ENCODE peak calls at places on chromosomes 4 and X, in six cellular contexts. One of them, this sample, is unnamed. For H3K4me1, the result is how much of the 10 kb centered on the place peaks cover.

GRCh38 chr4:152935138-152935537 is 985 bp upstream of the FHDC1 start:
- DNase-seq in sigmoid colon: no peak
- DNase-seq in right lobe of liver: no peak
- DNase-seq in heart right ventricle: no peak
- DNase-seq in IMR-90: no peak
- DNase-seq in PC-3: peak
- DNase-seq in this sample: no peak

GRCh38 chrX:8183281-8183680 is 12.2 kb upstream of the VCX2 start:
- DNase-seq in sigmoid colon: no peak
- DNase-seq in right lobe of liver: no peak
- DNase-seq in heart right ventricle: no peak
- DNase-seq in IMR-90: no peak
- DNase-seq in PC-3: no peak
- DNase-seq in this sample: no peak

GRCh38 chrX:69138512-69138911 is 26.7 kb downstream of the PJA1 start:
- DNase-seq in sigmoid colon: no peak
- DNase-seq in right lobe of liver: no peak
- DNase-seq in heart right ventricle: no peak
- DNase-seq in IMR-90: no peak
- DNase-seq in PC-3: no peak
- DNase-seq in this sample: no peak

GRCh38 chrX:41616935-41617334 is 71.8 kb upstream of the GPR34 start:
- DNase-seq in sigmoid colon: no peak
- DNase-seq in right lobe of liver: no peak
- DNase-seq in heart right ventricle: no peak
- DNase-seq in IMR-90: no peak
- DNase-seq in PC-3: no peak
- DNase-seq in this sample: no peak

GRCh38 chrX:74419861-74420193 is 1.5 kb upstream of the SLC16A2 start:
- DNase-seq in sigmoid colon: no peak
- DNase-seq in right lobe of liver: peak
- DNase-seq in heart right ventricle: no peak
- DNase-seq in IMR-90: no peak
- DNase-seq in PC-3: peak
- DNase-seq in this sample: no peak

GRCh38 chr4:55980725-55981124 is 32.0 kb downstream of the CEP135 start:
- DNase-seq in sigmoid colon: no peak
- DNase-seq in right lobe of liver: no peak
- DNase-seq in heart right ventricle: no peak
- DNase-seq in IMR-90: no peak
- DNase-seq in PC-3: no peak
- DNase-seq in this sample: no peak

GRCh38 chr4:123114084-123114914 is 191.9 kb upstream of the NUDT6 start:
- DNase-seq in sigmoid colon: no peak
- DNase-seq in right lobe of liver: no peak
- DNase-seq in heart right ventricle: no peak
- DNase-seq in IMR-90: no peak
- DNase-seq in PC-3: no peak
- DNase-seq in this sample: no peak

GRCh38 chr4:16067515-16067914 is 16.3 kb downstream of the PROM1 start:
- DNase-seq in sigmoid colon: no peak
- DNase-seq in right lobe of liver: no peak
- DNase-seq in heart right ventricle: no peak
- DNase-seq in IMR-90: no peak
- DNase-seq in PC-3: peak
- DNase-seq in this sample: no peak

GRCh38 chr4:107034982-107035710 is 967 bp downstream of the DKK2 start:
- DNase-seq in sigmoid colon: peak
- DNase-seq in right lobe of liver: peak
- DNase-seq in heart right ventricle: no peak
- DNase-seq in IMR-90: peak
- DNase-seq in PC-3: no peak
- DNase-seq in this sample: no peak

GRCh38 chr4:100985576-100985975 is 361.8 kb downstream of the PPP3CA start:
- DNase-seq in sigmoid colon: no peak
- DNase-seq in right lobe of liver: no peak
- DNase-seq in heart right ventricle: no peak
- DNase-seq in IMR-90: no peak
- DNase-seq in PC-3: no peak
- DNase-seq in this sample: no peak

GRCh38 chr4:53619431-53619830 is 28.1 kb upstream of the LNX1 start:
- DNase-seq in sigmoid colon: no peak
- DNase-seq in right lobe of liver: no peak
- DNase-seq in heart right ventricle: no peak
- DNase-seq in IMR-90: no peak
- DNase-seq in PC-3: no peak
- DNase-seq in this sample: no peak

GRCh38 chrX:25536307-25536970 is 520.7 kb upstream of the ARX start:
- DNase-seq in sigmoid colon: no peak
- DNase-seq in right lobe of liver: no peak
- DNase-seq in heart right ventricle: no peak
- DNase-seq in IMR-90: no peak
- DNase-seq in PC-3: no peak
- DNase-seq in this sample: no peak

GRCh38 chr4:8478371-8478770 is 37.8 kb downstream of the TRMT44 start:
- DNase-seq in sigmoid colon: no peak
- DNase-seq in right lobe of liver: no peak
- DNase-seq in heart right ventricle: no peak
- DNase-seq in IMR-90: no peak
- DNase-seq in PC-3: no peak
- DNase-seq in this sample: no peak

GRCh38 chr4:8475751-8476575 is 35.4 kb downstream of the TRMT44 start:
- DNase-seq in sigmoid colon: no peak
- DNase-seq in right lobe of liver: no peak
- DNase-seq in heart right ventricle: no peak
- DNase-seq in IMR-90: no peak
- DNase-seq in PC-3: no peak
- DNase-seq in this sample: no peak

GRCh38 chr4:8478801-8479744 is 38.5 kb downstream of the TRMT44 start:
- DNase-seq in sigmoid colon: no peak
- DNase-seq in right lobe of liver: no peak
- DNase-seq in heart right ventricle: no peak
- DNase-seq in IMR-90: peak
- DNase-seq in PC-3: no peak
- DNase-seq in this sample: no peak

GRCh38 chr4:8477095-8477635 is 36.6 kb downstream of the TRMT44 start:
- DNase-seq in sigmoid colon: no peak
- DNase-seq in right lobe of liver: no peak
- DNase-seq in heart right ventricle: no peak
- DNase-seq in IMR-90: no peak
- DNase-seq in PC-3: no peak
- DNase-seq in this sample: no peak

GRCh38 chr4:8477676-8478075 is 37.1 kb downstream of the TRMT44 start:
- DNase-seq in sigmoid colon: no peak
- DNase-seq in right lobe of liver: no peak
- DNase-seq in heart right ventricle: no peak
- DNase-seq in IMR-90: no peak
- DNase-seq in PC-3: no peak
- DNase-seq in this sample: no peak
- H3K4me1 ChIP-seq in sigmoid colon: under half
- H3K4me1 ChIP-seq in right lobe of liver: under half
- H3K4me1 ChIP-seq in heart right ventricle: under half
- H3K4me1 ChIP-seq in IMR-90: under half
- H3K4me1 ChIP-seq in PC-3: under half
- H3K4me1 ChIP-seq in this sample: under half

GRCh38 chr4:139675156-139675555 is 9.5 kb downstream of the MGST2 start:
- DNase-seq in sigmoid colon: no peak
- DNase-seq in right lobe of liver: no peak
- DNase-seq in heart right ventricle: no peak
- DNase-seq in IMR-90: no peak
- DNase-seq in PC-3: no peak
- DNase-seq in this sample: no peak
- H3K4me1 ChIP-seq in sigmoid colon: under half
- H3K4me1 ChIP-seq in right lobe of liver: under half
- H3K4me1 ChIP-seq in heart right ventricle: under half
- H3K4me1 ChIP-seq in IMR-90: under half
- H3K4me1 ChIP-seq in PC-3: under half
- H3K4me1 ChIP-seq in this sample: under half

DNA sequence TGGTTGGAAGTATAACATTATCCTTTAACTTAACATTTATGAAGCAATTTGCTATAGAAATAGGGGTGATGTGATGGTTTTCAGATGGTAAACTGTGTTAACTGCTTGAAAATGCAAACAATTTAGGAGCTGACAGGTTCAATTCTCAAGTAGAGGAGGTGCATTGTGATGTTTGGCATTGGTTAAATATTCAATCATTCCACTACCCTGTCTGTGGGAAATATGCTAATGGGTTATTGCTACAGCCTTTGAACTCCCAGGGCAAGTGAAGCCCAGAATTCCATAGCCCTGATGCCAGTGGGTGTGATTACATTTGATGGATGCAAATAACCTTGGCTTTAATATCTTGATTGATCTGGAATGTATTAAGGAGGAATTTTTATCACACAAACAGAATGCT is 243.5 kb upstream of the GK2 start:
- DNase-seq in sigmoid colon: no peak
- DNase-seq in right lobe of liver: no peak
- DNase-seq in heart right ventricle: no peak
- DNase-seq in IMR-90: no peak
- DNase-seq in PC-3: no peak
- DNase-seq in this sample: no peak
- H3K4me1 ChIP-seq in sigmoid colon: under half
- H3K4me1 ChIP-seq in right lobe of liver: under half
- H3K4me1 ChIP-seq in heart right ventricle: under half
- H3K4me1 ChIP-seq in IMR-90: under half
- H3K4me1 ChIP-seq in PC-3: under half
- H3K4me1 ChIP-seq in this sample: under half

GRCh38 chr4:38174811-38175210 is 214.6 kb downstream of the PTTG2 start:
- DNase-seq in sigmoid colon: no peak
- DNase-seq in right lobe of liver: no peak
- DNase-seq in heart right ventricle: no peak
- DNase-seq in IMR-90: peak
- DNase-seq in PC-3: no peak
- DNase-seq in this sample: no peak
- H3K4me1 ChIP-seq in sigmoid colon: under half
- H3K4me1 ChIP-seq in right lobe of liver: under half
- H3K4me1 ChIP-seq in heart right ventricle: under half
- H3K4me1 ChIP-seq in IMR-90: under half
- H3K4me1 ChIP-seq in PC-3: under half
- H3K4me1 ChIP-seq in this sample: under half

DNA sequence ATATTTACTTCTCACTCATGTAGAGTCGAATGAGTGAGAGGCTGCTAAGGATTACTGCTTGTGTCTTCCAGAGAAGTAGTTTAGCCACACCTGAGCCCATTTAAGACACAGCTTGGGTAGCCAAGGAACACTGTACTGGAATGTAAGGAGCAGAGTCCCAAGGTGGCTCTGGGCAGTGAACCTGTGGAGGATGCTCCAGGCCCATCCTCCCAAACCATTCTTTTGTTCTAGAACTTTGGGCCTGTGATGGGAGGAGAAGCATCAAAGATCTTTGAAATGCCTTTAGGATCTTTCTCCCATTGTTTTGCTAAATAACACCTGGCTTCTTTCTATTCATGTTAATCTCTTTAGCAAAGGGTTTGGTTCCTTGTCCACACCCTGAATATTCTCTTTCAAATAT is 162.2 kb downstream of the KLHL4 start:
- DNase-seq in sigmoid colon: no peak
- DNase-seq in right lobe of liver: no peak
- DNase-seq in heart right ventricle: no peak
- DNase-seq in IMR-90: no peak
- DNase-seq in PC-3: no peak
- DNase-seq in this sample: no peak
- H3K4me1 ChIP-seq in sigmoid colon: under half
- H3K4me1 ChIP-seq in right lobe of liver: under half
- H3K4me1 ChIP-seq in heart right ventricle: under half
- H3K4me1 ChIP-seq in IMR-90: under half
- H3K4me1 ChIP-seq in PC-3: under half
- H3K4me1 ChIP-seq in this sample: under half

This sample was measured in heart left ventricle.